ENCODE peak calls at places on chromosomes 2 and 18, in ten cellular contexts. One of them, this sample, is unnamed.

GRCh38 chr2:221915926-221916325 is 343.8 kb upstream of the EPHA4 start:
- DNase-seq in Peyer's patch: no peak
- DNase-seq in K562: no peak
- DNase-seq in thoracic aorta: no peak
- DNase-seq in neural progenitor cell: no peak
- DNase-seq in osteoblast: no peak
- DNase-seq in iPS DF 6.9: no peak
- DNase-seq in body of pancreas: no peak
- DNase-seq in cardiac muscle cell: no peak
- DNase-seq in heart left ventricle: no peak
- DNase-seq in this sample: no peak

GRCh38 chr2:196368546-196369225 is 197.3 kb upstream of the STK17B start:
- DNase-seq in Peyer's patch: no peak
- DNase-seq in K562: no peak
- DNase-seq in thoracic aorta: no peak
- DNase-seq in neural progenitor cell: no peak
- DNase-seq in osteoblast: no peak
- DNase-seq in iPS DF 6.9: no peak
- DNase-seq in body of pancreas: no peak
- DNase-seq in cardiac muscle cell: no peak
- DNase-seq in heart left ventricle: no peak
- DNase-seq in this sample: no peak

GRCh38 chr2:36708119-36708741 is 11.7 kb downstream of the VIT start:
- DNase-seq in Peyer's patch: no peak
- DNase-seq in K562: no peak
- DNase-seq in thoracic aorta: no peak
- DNase-seq in neural progenitor cell: no peak
- DNase-seq in osteoblast: peak; percentile 89
- DNase-seq in iPS DF 6.9: no peak
- DNase-seq in body of pancreas: no peak
- DNase-seq in cardiac muscle cell: no peak
- DNase-seq in heart left ventricle: no peak
- DNase-seq in this sample: no peak

GRCh38 chr2:157327621-157328102 is 2.0 kb upstream of the ERMN start:
- DNase-seq in Peyer's patch: peak; percentile 96
- DNase-seq in K562: peak; percentile 90
- DNase-seq in thoracic aorta: peak; percentile 36
- DNase-seq in neural progenitor cell: peak; percentile 87
- DNase-seq in osteoblast: peak; percentile 79
- DNase-seq in iPS DF 6.9: peak; percentile 80
- DNase-seq in body of pancreas: peak; percentile 86
- DNase-seq in cardiac muscle cell: peak; percentile 83
- DNase-seq in heart left ventricle: peak; percentile 72
- DNase-seq in this sample: peak; percentile 77

GRCh38 chr2:8885449-8886196 is 48.2 kb upstream of the KIDINS220 start:
- DNase-seq in Peyer's patch: no peak
- DNase-seq in K562: no peak
- DNase-seq in thoracic aorta: no peak
- DNase-seq in neural progenitor cell: no peak
- DNase-seq in osteoblast: no peak
- DNase-seq in iPS DF 6.9: no peak
- DNase-seq in body of pancreas: no peak
- DNase-seq in cardiac muscle cell: no peak
- DNase-seq in heart left ventricle: peak; percentile 14
- DNase-seq in this sample: no peak

GRCh38 chr18:65082907-65083306 is 667.9 kb upstream of the CDH7 start:
- DNase-seq in Peyer's patch: no peak
- DNase-seq in K562: no peak
- DNase-seq in thoracic aorta: no peak
- DNase-seq in neural progenitor cell: no peak
- DNase-seq in osteoblast: no peak
- DNase-seq in iPS DF 6.9: no peak
- DNase-seq in body of pancreas: no peak
- DNase-seq in cardiac muscle cell: no peak
- DNase-seq in heart left ventricle: no peak
- DNase-seq in this sample: no peak

GRCh38 chr2:239252433-239253200 is 148.2 kb downstream of the HDAC4 start:
- DNase-seq in Peyer's patch: peak; percentile 63
- DNase-seq in K562: no peak
- DNase-seq in thoracic aorta: no peak
- DNase-seq in neural progenitor cell: no peak
- DNase-seq in osteoblast: peak; percentile 48
- DNase-seq in iPS DF 6.9: no peak
- DNase-seq in body of pancreas: no peak
- DNase-seq in cardiac muscle cell: no peak
- DNase-seq in heart left ventricle: peak; percentile 72
- DNase-seq in this sample: no peak

GRCh38 chr2:106997204-106997603 is 111.2 kb upstream of the ST6GAL2 start:
- DNase-seq in Peyer's patch: no peak
- DNase-seq in K562: no peak
- DNase-seq in thoracic aorta: no peak
- DNase-seq in neural progenitor cell: no peak
- DNase-seq in osteoblast: no peak
- DNase-seq in iPS DF 6.9: no peak
- DNase-seq in body of pancreas: no peak
- DNase-seq in cardiac muscle cell: no peak
- DNase-seq in heart left ventricle: no peak
- DNase-seq in this sample: no peak

GRCh38 chr2:101307950-101308431 is 510 bp downstream of the RNF149 start:
- DNase-seq in Peyer's patch: peak; percentile 63
- DNase-seq in K562: no peak
- DNase-seq in thoracic aorta: no peak
- DNase-seq in neural progenitor cell: peak; percentile 54
- DNase-seq in osteoblast: no peak
- DNase-seq in iPS DF 6.9: no peak
- DNase-seq in body of pancreas: peak; percentile 31
- DNase-seq in cardiac muscle cell: peak; percentile 41
- DNase-seq in heart left ventricle: peak; percentile 16
- DNase-seq in this sample: no peak

DNA sequence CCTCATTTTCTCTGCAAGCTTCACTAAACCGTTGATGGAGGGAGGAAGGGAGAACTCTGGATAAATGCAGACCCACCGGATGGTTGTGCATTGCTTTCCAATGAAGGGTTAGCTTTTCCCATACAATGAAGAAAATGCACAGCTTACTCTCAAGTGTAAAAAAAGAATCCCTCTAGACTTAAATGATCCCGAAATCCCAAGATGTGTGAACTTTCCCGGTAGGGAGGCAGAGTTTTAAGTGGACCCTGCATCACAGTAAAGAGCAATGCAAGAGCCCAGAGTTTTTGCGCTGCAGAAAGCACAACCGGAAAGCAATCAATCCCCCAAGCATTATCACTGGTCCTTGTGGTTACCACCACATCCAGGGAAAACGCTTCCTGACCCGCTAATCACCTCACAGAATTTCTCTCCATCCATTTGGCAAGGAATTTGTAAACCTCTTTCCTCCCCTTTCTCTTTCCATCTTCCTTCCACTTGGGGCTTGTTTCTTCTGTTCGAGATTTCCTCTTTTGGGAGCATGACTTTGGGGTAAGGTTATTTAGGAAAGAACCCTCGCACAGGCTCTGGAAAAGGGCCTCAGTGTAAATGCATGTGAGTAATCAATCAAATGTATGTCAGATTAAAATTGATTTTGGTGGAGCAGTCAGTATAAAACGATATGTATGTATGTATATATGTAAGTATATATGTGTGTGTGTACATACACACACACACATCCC is 1.4 kb downstream of the PLCL1 start:
- DNase-seq in Peyer's patch: no peak
- DNase-seq in K562: no peak
- DNase-seq in thoracic aorta: no peak
- DNase-seq in neural progenitor cell: no peak
- DNase-seq in osteoblast: no peak
- DNase-seq in iPS DF 6.9: no peak
- DNase-seq in body of pancreas: no peak
- DNase-seq in cardiac muscle cell: peak; percentile 9
- DNase-seq in heart left ventricle: no peak
- DNase-seq in this sample: no peak
- H3K4me1 ChIP-seq in Peyer's patch: peaks cover 2% of the 10 kb centered on the region
- H3K4me1 ChIP-seq in K562: peaks cover 6% of the 10 kb centered on the region
- H3K4me1 ChIP-seq in thoracic aorta: peaks cover 58% of the 10 kb centered on the region
- H3K4me1 ChIP-seq in neural progenitor cell: peaks cover 4% of the 10 kb centered on the region
- H3K4me1 ChIP-seq in osteoblast: peaks cover 14% of the 10 kb centered on the region
- H3K4me1 ChIP-seq in iPS DF 6.9: no peaks in the 10 kb centered on the region
- H3K4me1 ChIP-seq in body of pancreas: peaks cover 19% of the 10 kb centered on the region
- H3K4me1 ChIP-seq in cardiac muscle cell: peaks cover 32% of the 10 kb centered on the region
- H3K4me1 ChIP-seq in heart left ventricle: peaks cover 26% of the 10 kb centered on the region
- H3K4me1 ChIP-seq in this sample: no peaks in the 10 kb centered on the region

GRCh38 chr18:76459312-76459686 is 35.7 kb downstream of the ZNF516 start:
- DNase-seq in Peyer's patch: no peak
- DNase-seq in K562: no peak
- DNase-seq in thoracic aorta: no peak
- DNase-seq in neural progenitor cell: no peak
- DNase-seq in osteoblast: no peak
- DNase-seq in iPS DF 6.9: no peak
- DNase-seq in body of pancreas: no peak
- DNase-seq in cardiac muscle cell: no peak
- DNase-seq in heart left ventricle: no peak
- DNase-seq in this sample: no peak

GRCh38 chr18:76461148-76461547 is 33.9 kb downstream of the ZNF516 start:
- DNase-seq in Peyer's patch: peak; percentile 24
- DNase-seq in K562: no peak
- DNase-seq in thoracic aorta: no peak
- DNase-seq in neural progenitor cell: no peak
- DNase-seq in osteoblast: no peak
- DNase-seq in iPS DF 6.9: no peak
- DNase-seq in body of pancreas: no peak
- DNase-seq in cardiac muscle cell: no peak
- DNase-seq in heart left ventricle: no peak
- DNase-seq in this sample: peak; percentile 21

GRCh38 chr18:76458522-76459311 is 36.3 kb downstream of the ZNF516 start:
- DNase-seq in Peyer's patch: peak; percentile 38
- DNase-seq in K562: no peak
- DNase-seq in thoracic aorta: no peak
- DNase-seq in neural progenitor cell: no peak
- DNase-seq in osteoblast: no peak
- DNase-seq in iPS DF 6.9: no peak
- DNase-seq in body of pancreas: no peak
- DNase-seq in cardiac muscle cell: no peak
- DNase-seq in heart left ventricle: no peak
- DNase-seq in this sample: peak; percentile 23

GRCh38 chr18:76460482-76460881 is 34.6 kb downstream of the ZNF516 start:
- DNase-seq in Peyer's patch: no peak
- DNase-seq in K562: no peak
- DNase-seq in thoracic aorta: no peak
- DNase-seq in neural progenitor cell: no peak
- DNase-seq in osteoblast: peak; percentile 68
- DNase-seq in iPS DF 6.9: no peak
- DNase-seq in body of pancreas: no peak
- DNase-seq in cardiac muscle cell: no peak
- DNase-seq in heart left ventricle: no peak
- DNase-seq in this sample: no peak

DNA sequence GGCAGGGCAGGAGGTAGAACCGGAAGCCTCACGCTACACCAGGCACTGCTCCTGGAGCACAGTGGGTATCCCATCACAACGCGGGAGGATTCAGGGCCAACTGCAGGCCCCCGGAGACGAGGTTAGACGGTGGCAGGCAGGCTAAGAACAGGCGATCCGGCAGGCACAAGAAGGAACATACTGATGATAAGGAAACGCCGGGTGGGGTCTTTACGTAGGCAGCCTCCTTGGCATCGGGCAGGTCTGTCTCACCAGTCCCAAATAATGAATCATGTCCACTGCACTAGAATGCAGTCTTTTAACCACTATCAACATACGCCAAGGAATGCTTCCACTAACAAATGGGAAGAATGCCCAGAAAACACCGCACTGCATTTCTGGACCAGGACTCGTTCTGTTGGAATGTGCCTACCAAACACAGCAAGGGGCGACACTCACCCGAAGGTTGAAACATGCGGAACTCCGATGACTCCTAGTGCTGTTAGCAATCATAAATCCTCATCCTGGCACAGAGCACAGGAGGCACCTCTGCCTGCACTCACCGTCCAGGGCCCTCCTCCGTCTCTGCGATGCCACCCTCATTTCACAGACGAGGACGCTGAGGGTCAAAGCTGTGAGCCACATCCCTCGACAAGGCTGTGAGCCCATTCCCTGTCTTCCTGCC is 35.2 kb downstream of the ZNF516 start:
- DNase-seq in Peyer's patch: peak; percentile 42
- DNase-seq in K562: no peak
- DNase-seq in thoracic aorta: peak; percentile 76
- DNase-seq in neural progenitor cell: no peak
- DNase-seq in osteoblast: peak; percentile 98
- DNase-seq in iPS DF 6.9: no peak
- DNase-seq in body of pancreas: peak; percentile 64
- DNase-seq in cardiac muscle cell: no peak
- DNase-seq in heart left ventricle: no peak
- DNase-seq in this sample: peak; percentile 79
- H3K4me1 ChIP-seq in Peyer's patch: no peaks in the 10 kb centered on the region
- H3K4me1 ChIP-seq in K562: no peaks in the 10 kb centered on the region
- H3K4me1 ChIP-seq in thoracic aorta: peaks cover 21% of the 10 kb centered on the region
- H3K4me1 ChIP-seq in neural progenitor cell: peaks cover 34% of the 10 kb centered on the region
- H3K4me1 ChIP-seq in osteoblast: peaks cover 39% of the 10 kb centered on the region
- H3K4me1 ChIP-seq in iPS DF 6.9: no peaks in the 10 kb centered on the region
- H3K4me1 ChIP-seq in body of pancreas: peaks cover 27% of the 10 kb centered on the region
- H3K4me1 ChIP-seq in cardiac muscle cell: peaks cover 33% of the 10 kb centered on the region
- H3K4me1 ChIP-seq in heart left ventricle: peaks cover 6% of the 10 kb centered on the region
- H3K4me1 ChIP-seq in this sample: peaks cover 8% of the 10 kb centered on the region

DNA sequence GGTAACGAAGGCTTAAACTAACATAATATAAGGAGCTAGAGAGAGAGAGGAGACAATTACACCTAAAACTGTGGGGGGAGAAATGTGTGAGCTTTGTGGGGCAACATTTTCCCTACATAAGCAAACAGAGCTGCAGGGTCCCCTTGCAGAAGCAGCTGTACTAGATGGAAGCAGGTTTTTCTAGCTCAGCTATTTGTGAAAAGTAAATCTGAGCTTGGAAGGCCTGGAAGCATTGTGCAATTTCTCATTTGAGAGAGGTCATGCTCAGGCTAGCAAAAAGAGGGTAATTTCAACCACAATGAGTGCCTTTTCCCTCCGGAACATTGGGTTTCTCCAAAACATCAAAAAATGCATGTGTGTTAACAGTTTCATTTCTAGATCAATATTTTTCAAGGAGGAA is 130.0 kb downstream of the ARL4C start:
- DNase-seq in Peyer's patch: no peak
- DNase-seq in K562: no peak
- DNase-seq in thoracic aorta: no peak
- DNase-seq in neural progenitor cell: no peak
- DNase-seq in osteoblast: no peak
- DNase-seq in iPS DF 6.9: no peak
- DNase-seq in body of pancreas: no peak
- DNase-seq in cardiac muscle cell: no peak
- DNase-seq in heart left ventricle: no peak
- DNase-seq in this sample: no peak
- H3K4me1 ChIP-seq in Peyer's patch: no peaks in the 10 kb centered on the region
- H3K4me1 ChIP-seq in K562: no peaks in the 10 kb centered on the region
- H3K4me1 ChIP-seq in thoracic aorta: no peaks in the 10 kb centered on the region
- H3K4me1 ChIP-seq in neural progenitor cell: peaks cover 73% of the 10 kb centered on the region
- H3K4me1 ChIP-seq in osteoblast: peaks cover 14% of the 10 kb centered on the region
- H3K4me1 ChIP-seq in iPS DF 6.9: peaks cover 2% of the 10 kb centered on the region
- H3K4me1 ChIP-seq in body of pancreas: peaks cover 13% of the 10 kb centered on the region
- H3K4me1 ChIP-seq in cardiac muscle cell: peaks cover 10% of the 10 kb centered on the region
- H3K4me1 ChIP-seq in heart left ventricle: peaks cover 31% of the 10 kb centered on the region
- H3K4me1 ChIP-seq in this sample: no peaks in the 10 kb centered on the region

GRCh38 chr18:77072566-77072965 is 60.0 kb downstream of the MBP start:
- DNase-seq in Peyer's patch: no peak
- DNase-seq in K562: no peak
- DNase-seq in thoracic aorta: no peak
- DNase-seq in neural progenitor cell: no peak
- DNase-seq in osteoblast: no peak
- DNase-seq in iPS DF 6.9: no peak
- DNase-seq in body of pancreas: no peak
- DNase-seq in cardiac muscle cell: no peak
- DNase-seq in heart left ventricle: no peak
- DNase-seq in this sample: no peak
- H3K4me1 ChIP-seq in Peyer's patch: no peaks in the 10 kb centered on the region
- H3K4me1 ChIP-seq in K562: no peaks in the 10 kb centered on the region
- H3K4me1 ChIP-seq in thoracic aorta: peaks cover 45% of the 10 kb centered on the region
- H3K4me1 ChIP-seq in neural progenitor cell: peaks cover 16% of the 10 kb centered on the region
- H3K4me1 ChIP-seq in osteoblast: peaks cover 34% of the 10 kb centered on the region
- H3K4me1 ChIP-seq in iPS DF 6.9: peaks cover 6% of the 10 kb centered on the region
- H3K4me1 ChIP-seq in body of pancreas: peaks cover 33% of the 10 kb centered on the region
- H3K4me1 ChIP-seq in cardiac muscle cell: no peaks in the 10 kb centered on the region
- H3K4me1 ChIP-seq in heart left ventricle: peaks cover 79% of the 10 kb centered on the region
- H3K4me1 ChIP-seq in this sample: peaks cover 20% of the 10 kb centered on the region